ENCODE peak calls at places on chromosomes 12 and 14, in four cellular contexts. D is H9, S is IMR-90, P is mesendoderm. E is an unnamed sample.

GRCh38 chr14:70635971-70636595 is 5.6 kb upstream of the TTC9 start:
- DNase-seq in D (no peak), S (no peak), P (no peak), E (no peak)

GRCh38 chr14:77985235-77985634 is 184.9 kb upstream of the NRXN3 start:
- DNase-seq in D (no peak), S (no peak), P (no peak), E (no peak)

GRCh38 chr12:26696048-26696612 is 136.9 kb downstream of the ITPR2 start:
- DNase-seq in D (no peak), S (no peak), P (no peak), E (no peak)

GRCh38 chr12:124744659-124745467 is 118.8 kb downstream of the SCARB1 start:
- DNase-seq in D (peak; percentile 91), S (no peak), P (peak; percentile 90), E (no peak)

GRCh38 chr14:61564623-61565091 is 130.7 kb upstream of the HIF1A start:
- DNase-seq in D (no peak), S (peak; percentile 97), P (peak; percentile 83), E (no peak)

GRCh38 chr12:81518638-81519037 is 240.5 kb downstream of the PPFIA2 start:
- DNase-seq in D (no peak), S (no peak), P (no peak), E (no peak)

GRCh38 chr12:52442600-52443061 is 8.5 kb upstream of the KRT75 start:
- DNase-seq in D (peak; percentile 83), S (peak; percentile 74), P (peak; percentile 87), E (peak; percentile 39)

GRCh38 chr12:113298861-113299545 is 35.9 kb downstream of the SLC8B1 start:
- DNase-seq in D (no peak), S (no peak), P (no peak), E (no peak)

GRCh38 chr12:111274820-111275219 is 94.1 kb downstream of the PHETA1 start:
- DNase-seq in D (no peak), S (no peak), P (peak; percentile 48), E (no peak)

GRCh38 chr12:67452119-67452805 is 183.1 kb downstream of the CAND1 start:
- DNase-seq in D (no peak), S (no peak), P (no peak), E (no peak)

GRCh38 chr12:15130521-15130920 is 90.7 kb downstream of the RERG start:
- DNase-seq in D (no peak), S (no peak), P (no peak), E (no peak)

GRCh38 chr12:16221776-16222175 is 55.7 kb downstream of the SLC15A5 start:
- DNase-seq in D (no peak), S (no peak), P (no peak), E (no peak)

GRCh38 chr12:119684730-119685129 is 16.8 kb downstream of the PRKAB1 start:
- DNase-seq in D (no peak), S (no peak), P (no peak), E (no peak)

GRCh38 chr14:106879241-106879640 is 1352.9 kb downstream of the TMEM121 start:
- DNase-seq in D (no peak), S (no peak), P (no peak), E (no peak)

GRCh38 chr14:69882915-69883314 is 3.7 kb downstream of the SMOC1 start:
- DNase-seq in D (no peak), S (no peak), P (no peak), E (no peak)

GRCh38 chr12:127558363-127558762 is 708.6 kb upstream of the TMEM132C start:
- DNase-seq in D (no peak), S (no peak), P (no peak), E (no peak)

GRCh38 chr14:55221186-55221585 is 29.8 kb upstream of the DLGAP5 start:
- DNase-seq in D (no peak), S (peak; percentile 78), P (no peak), E (no peak)

GRCh38 chr12:13959131-13959734 is 22.2 kb downstream of the GRIN2B start:
- DNase-seq in D (peak; percentile 70), S (no peak), P (peak; percentile 35), E (no peak)

GRCh38 chr12:122665349-122665748 is 37.8 kb downstream of the HCAR2 start:
- DNase-seq in D (no peak), S (no peak), P (no peak), E (no peak)

GRCh38 chr12:74647241-74647640 is 109.6 kb downstream of the ATXN7L3B start:
- DNase-seq in D (no peak), S (no peak), P (no peak), E (no peak)

GRCh38 chr12:58529114-58529665 is 391.1 kb downstream of the LRIG3 start:
- DNase-seq in D (no peak), S (peak; percentile 86), P (no peak), E (no peak)

GRCh38 chr14:69620211-69620611 is 8.8 kb downstream of the SUSD6 start:
- DNase-seq in D (no peak), S (no peak), P (no peak), E (no peak)

GRCh38 chr12:119642986-119643385 is 24.9 kb upstream of the PRKAB1 start:
- DNase-seq in D (peak; percentile 53), S (no peak), P (peak; percentile 9), E (peak; percentile 76)

GRCh38 chr12:73274972-73275371 is 1002.8 kb downstream of the TRHDE start:
- DNase-seq in D (no peak), S (no peak), P (peak; percentile 40), E (no peak)

GRCh38 chr12:24560867-24561266 is 388.0 kb downstream of the BCAT1 start:
- DNase-seq in D (no peak), S (no peak), P (peak; percentile 60), E (no peak)

GRCh38 chr12:132585177-132585576 is 25.2 kb downstream of the LRCOL1 start:
- DNase-seq in D (no peak), S (no peak), P (no peak), E (no peak)
- H2AK5ac ChIP-seq in D (no peak overlapping the region), S (no peak overlapping the region), P (no peak overlapping the region), E (no peak overlapping the region)

GRCh38 chr12:51217968-51218606 is at the start of gene POU6F1:
- DNase-seq in D (peak; percentile 89), S (peak; percentile 76), P (peak; percentile 96), E (peak; percentile 73)
- H2BK120ac ChIP-seq in D (peak within 1 kb of the TSS; percentile 84), S (peak within 1 kb of the TSS; percentile 92), P (peak within 1 kb of the TSS; percentile 83), E (peak within 1 kb of the TSS; percentile 10)

DNA sequence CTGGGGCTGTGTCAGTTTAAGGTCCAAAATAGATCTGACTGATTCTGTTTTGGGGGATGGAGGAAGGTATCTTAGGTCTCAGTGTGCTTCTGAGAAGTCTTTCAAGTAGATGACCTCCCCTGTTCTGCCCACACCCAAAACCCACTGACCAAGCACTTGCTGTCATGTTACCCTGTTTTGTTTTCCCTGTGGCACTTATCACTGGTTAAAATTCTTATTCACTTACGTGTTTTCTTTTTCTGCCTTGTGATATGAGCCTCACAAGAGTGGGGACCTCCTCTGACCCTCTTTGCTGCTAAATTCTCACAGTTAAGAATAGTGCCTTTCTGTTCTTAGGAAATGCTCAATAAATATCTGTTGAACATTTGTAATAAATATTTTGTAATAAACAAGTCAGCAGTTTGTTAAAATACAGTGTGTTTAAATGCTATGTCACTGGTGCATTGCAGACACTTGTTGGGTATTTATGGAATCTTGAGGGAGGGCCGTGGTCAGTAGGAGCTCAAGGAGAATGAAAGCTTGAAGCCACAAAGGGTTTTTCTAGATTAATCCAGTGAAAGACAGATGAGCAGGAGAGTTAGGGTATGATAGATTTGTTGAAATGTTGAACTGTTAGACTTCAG is 20.9 kb downstream of the PLEKHA5 start:
- DNase-seq in D (no peak), S (no peak), P (no peak), E (no peak)
- H2AK5ac ChIP-seq in D (no peak overlapping the region), S (no peak overlapping the region), P (no peak overlapping the region), E (no peak overlapping the region)

GRCh38 chr12:66169221-66170170 is at the start of gene TMBIM4:
- DNase-seq in D (peak; percentile 92), S (peak; percentile 95), P (peak; percentile 97), E (peak; percentile 72)
- H2BK120ac ChIP-seq in D (no peak within 1 kb of the TSS), S (peak within 1 kb of the TSS; percentile 96), P (no peak within 1 kb of the TSS), E (peak within 1 kb of the TSS; percentile 95)

GRCh38 chr14:101529079-101529478 is 32.2 kb upstream of the DIO3 start:
- DNase-seq in D (no peak), S (no peak), P (no peak), E (no peak)

GRCh38 chr14:101525646-101526527 is 35.4 kb upstream of the DIO3 start:
- DNase-seq in D (no peak), S (no peak), P (peak; percentile 75), E (no peak)

GRCh38 chr14:101527987-101528386 is 33.3 kb upstream of the DIO3 start:
- DNase-seq in D (no peak), S (no peak), P (no peak), E (no peak)
- H2AK5ac ChIP-seq in D (no peak overlapping the region), S (no peak overlapping the region), P (no peak overlapping the region), E (no peak overlapping the region)

DNA sequence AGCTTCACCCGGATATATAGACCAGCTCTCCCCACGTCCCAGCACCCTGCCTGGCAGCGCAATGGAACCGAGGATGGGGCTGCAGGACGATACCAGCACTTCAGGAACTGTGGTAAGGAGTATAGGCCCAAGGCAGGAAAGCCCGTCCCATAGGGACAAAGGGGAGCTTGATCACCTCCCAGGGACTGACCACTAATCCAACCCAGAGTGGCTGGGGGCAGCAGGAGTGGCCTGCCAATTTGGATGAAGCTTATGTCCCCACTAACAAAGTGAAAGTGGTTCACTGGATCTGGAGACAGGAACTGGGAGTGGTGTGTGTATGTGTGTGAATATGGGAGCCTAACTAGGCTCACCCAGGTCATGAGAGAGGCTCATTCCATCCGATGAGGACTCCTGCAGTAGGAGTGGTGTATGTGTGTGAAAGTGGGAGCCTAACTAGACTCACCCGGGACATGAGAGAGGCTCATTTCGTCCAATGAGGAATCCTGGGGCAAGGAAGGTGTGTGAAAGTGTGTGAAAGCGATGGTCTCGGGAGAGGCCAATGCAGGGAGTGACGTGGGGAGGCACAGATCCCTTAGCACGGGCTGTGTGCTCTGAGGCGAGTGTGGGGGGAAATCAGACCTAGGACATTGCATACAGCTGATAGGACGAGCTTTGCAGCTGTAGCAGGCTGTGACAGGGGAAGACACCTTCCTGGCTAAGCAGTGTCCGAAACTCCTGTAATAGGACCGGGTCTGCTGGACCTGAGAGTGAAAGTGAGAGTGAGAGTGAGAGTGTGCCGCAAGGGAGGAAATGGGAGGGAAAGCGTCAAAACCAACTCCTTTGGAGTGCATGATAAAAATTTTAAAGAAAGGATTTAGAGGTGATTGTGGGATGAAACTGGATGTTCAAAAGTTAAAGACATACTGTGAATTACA is 25.7 kb downstream of the KLRK1 start:
- DNase-seq in D (no peak), S (peak; percentile 41), P (peak; percentile 63), E (no peak)
- H2BK120ac ChIP-seq in D (no peak overlapping the region), S (peak overlapping the region; percentile 94), P (no peak overlapping the region), E (peak overlapping the region; percentile 94)

GRCh38 chr14:100669468-100669867 is 57.2 kb upstream of the DLK1 start:
- DNase-seq in D (no peak), S (no peak), P (peak; percentile 71), E (no peak)

GRCh38 chr14:100668352-100668751 is 58.3 kb upstream of the DLK1 start:
- DNase-seq in D (no peak), S (no peak), P (no peak), E (no peak)

GRCh38 chr14:100670017-100670974 is 56.4 kb upstream of the DLK1 start:
- DNase-seq in D (no peak), S (no peak), P (no peak), E (no peak)

GRCh38 chr14:100667706-100668105 is 59.0 kb upstream of the DLK1 start:
- DNase-seq in D (no peak), S (no peak), P (no peak), E (no peak)

DNA sequence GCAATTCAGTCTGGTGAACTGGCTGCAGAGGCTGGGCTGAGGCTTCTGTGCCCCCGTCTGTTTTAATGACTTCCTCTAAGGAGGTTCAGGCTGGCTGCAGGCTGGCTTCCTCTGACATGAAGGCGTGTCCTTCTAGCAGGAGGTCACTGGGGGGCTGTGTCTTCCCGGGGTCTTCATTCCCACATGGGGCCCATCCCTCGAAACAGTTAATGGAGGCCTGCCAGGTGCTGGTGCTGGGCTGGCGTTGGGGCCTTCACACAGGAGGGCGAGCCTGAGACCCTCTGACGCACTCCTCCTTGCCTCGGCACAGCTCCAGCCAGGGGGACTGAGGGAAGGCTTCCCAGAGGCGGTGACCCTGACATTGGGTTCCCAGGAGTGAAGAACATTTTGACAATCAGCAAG is 57.7 kb upstream of the DLK1 start:
- DNase-seq in D (no peak), S (no peak), P (no peak), E (no peak)
- H2AK5ac ChIP-seq in D (no peak overlapping the region), S (no peak overlapping the region), P (no peak overlapping the region), E (no peak overlapping the region)

E was measured in H1.